ENCODE peak calls at places on chromosomes 12 and 14, in six cellular contexts. X, F, O, B, P and Y are unnamed samples.

GRCh38 chr12:4112734-4113396 is 160.7 kb upstream of the CCND2 start:
- DNase-seq in X (peak; percentile 65), F (no peak), O (no peak), B (no peak), P (no peak), Y (no peak)

GRCh38 chr12:100356646-100357223 is at the start of gene SLC17A8:
- DNase-seq in X (no peak), F (no peak), O (no peak), B (no peak), P (no peak), Y (no peak)

GRCh38 chr14:81350344-81351096 is 49.6 kb downstream of the STON2 start:
- DNase-seq in X (no peak), F (no peak), O (no peak), B (no peak), P (no peak), Y (no peak)

GRCh38 chr12:107557589-107558100 is 128.0 kb upstream of the PWP1 start:
- DNase-seq in X (no peak), F (no peak), O (no peak), B (no peak), P (no peak), Y (no peak)

GRCh38 chr14:90049390-90049789 is 12.4 kb upstream of the KCNK13 start:
- DNase-seq in X (no peak), F (no peak), O (no peak), B (no peak), P (no peak), Y (no peak)

GRCh38 chr12:39402922-39403321 is 40.0 kb downstream of the KIF21A start:
- DNase-seq in X (no peak), F (no peak), O (peak; percentile 7), B (no peak), P (no peak), Y (no peak)

GRCh38 chr14:101078105-101078891 is 174.8 kb upstream of the RTL1 start:
- DNase-seq in X (no peak), F (no peak), O (no peak), B (no peak), P (no peak), Y (no peak)

GRCh38 chr14:99718031-99718810 is 34.1 kb downstream of the CYP46A1 start:
- DNase-seq in X (no peak), F (no peak), O (peak; percentile 18), B (no peak), P (no peak), Y (no peak)

GRCh38 chr12:95303476-95303875 is 85.9 kb downstream of the VEZT start:
- DNase-seq in X (no peak), F (peak; percentile 8), O (no peak), B (no peak), P (no peak), Y (no peak)

GRCh38 chr14:90649096-90649495 is 167.1 kb downstream of the TTC7B start:
- DNase-seq in X (no peak), F (peak; percentile 50), O (no peak), B (no peak), P (no peak), Y (no peak)

GRCh38 chr14:61568572-61569011 is 126.7 kb upstream of the HIF1A start:
- DNase-seq in X (no peak), F (no peak), O (peak; percentile 53), B (no peak), P (peak; percentile 71), Y (peak; percentile 65)

GRCh38 chr12:13536219-13536910 is 339.8 kb downstream of the EMP1 start:
- DNase-seq in X (no peak), F (no peak), O (peak; percentile 36), B (no peak), P (no peak), Y (no peak)

GRCh38 chr14:71739273-71739990 is 192.8 kb upstream of the RGS6 start:
- DNase-seq in X (no peak), F (no peak), O (no peak), B (no peak), P (no peak), Y (peak; percentile 20)

GRCh38 chr14:65972346-65972745 is 513.8 kb upstream of the CCDC196 start:
- DNase-seq in X (peak; percentile 6), F (peak; percentile 35), O (no peak), B (no peak), P (no peak), Y (no peak)

GRCh38 chr14:33985242-33985641 is 34.4 kb upstream of the EGLN3 start:
- DNase-seq in X (no peak), F (no peak), O (no peak), B (no peak), P (no peak), Y (no peak)

GRCh38 chr14:35403085-35403396 is 1.5 kb downstream of the NFKBIA start:
- DNase-seq in X (no peak), F (no peak), O (no peak), B (no peak), P (peak; percentile 71), Y (no peak)

GRCh38 chr12:27970981-27971489 is 1.5 kb downstream of the PTHLH start:
- DNase-seq in X (no peak), F (no peak), O (no peak), B (no peak), P (peak; percentile 30), Y (no peak)
- H3K4me3 ChIP-seq in X (peak overlapping the region; percentile 61), F (peak overlapping the region; percentile 68), O (no peak overlapping the region), B (no peak overlapping the region), P (peak overlapping the region; percentile 66), Y (no peak overlapping the region)

DNA sequence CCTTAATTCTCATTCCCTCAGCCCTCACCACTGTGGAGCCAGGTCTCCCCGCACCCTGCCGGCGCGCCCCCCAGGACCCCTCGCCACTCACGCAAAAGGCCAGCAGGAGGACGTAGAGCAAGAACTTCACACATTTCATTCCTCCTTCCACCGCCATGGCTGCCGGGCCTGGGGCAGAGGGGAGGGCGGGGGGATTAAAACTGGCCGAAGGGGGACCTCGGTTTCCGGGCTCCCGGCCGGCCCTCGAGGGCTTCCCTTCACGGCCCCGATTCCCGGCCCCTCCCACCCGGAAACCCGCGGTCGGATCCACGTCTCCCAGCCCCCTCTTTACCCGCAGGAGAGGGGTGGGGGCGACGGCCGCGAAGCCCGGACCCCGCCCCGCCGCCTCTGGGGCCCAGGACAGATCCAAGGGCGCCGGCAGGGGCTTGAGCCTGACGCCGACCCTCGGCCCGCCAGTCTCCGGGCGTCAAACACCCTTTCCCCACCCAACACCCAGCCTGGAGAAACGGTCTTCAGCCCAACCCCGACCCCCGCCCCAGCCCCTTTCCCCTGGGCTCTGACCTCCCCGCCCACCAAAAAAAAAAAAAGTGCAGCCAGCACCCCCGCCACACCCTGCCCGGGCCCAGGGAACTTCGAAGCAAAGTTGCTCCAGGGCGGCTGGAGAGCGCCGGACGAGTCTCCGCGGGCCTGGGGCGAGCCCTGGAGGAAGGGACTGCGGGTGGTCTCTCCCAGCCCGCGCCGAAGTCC is 451 bp downstream of the CD63 start:
- DNase-seq in X (no peak), F (peak; percentile 62), O (no peak), B (no peak), P (peak; percentile 94), Y (no peak)
- H3K4me3 ChIP-seq in X (peak overlapping the region; percentile 90), F (peak overlapping the region; percentile 95), O (peak overlapping the region; percentile 75), B (peak overlapping the region; percentile 84), P (peak overlapping the region; percentile 97), Y (peak overlapping the region; percentile 86)

GRCh38 chr14:74591899-74592298 is 20.1 kb downstream of the LTBP2 start:
- DNase-seq in X (no peak), F (peak; percentile 65), O (no peak), B (no peak), P (no peak), Y (no peak)

GRCh38 chr14:74593241-74593985 is 18.6 kb downstream of the LTBP2 start:
- DNase-seq in X (no peak), F (peak; percentile 65), O (no peak), B (no peak), P (no peak), Y (no peak)

GRCh38 chr14:74592476-74593191 is 19.4 kb downstream of the LTBP2 start:
- DNase-seq in X (no peak), F (no peak), O (no peak), B (no peak), P (no peak), Y (no peak)

GRCh38 chr14:74589291-74589879 is 22.7 kb downstream of the LTBP2 start:
- DNase-seq in X (no peak), F (no peak), O (no peak), B (no peak), P (no peak), Y (no peak)

DNA sequence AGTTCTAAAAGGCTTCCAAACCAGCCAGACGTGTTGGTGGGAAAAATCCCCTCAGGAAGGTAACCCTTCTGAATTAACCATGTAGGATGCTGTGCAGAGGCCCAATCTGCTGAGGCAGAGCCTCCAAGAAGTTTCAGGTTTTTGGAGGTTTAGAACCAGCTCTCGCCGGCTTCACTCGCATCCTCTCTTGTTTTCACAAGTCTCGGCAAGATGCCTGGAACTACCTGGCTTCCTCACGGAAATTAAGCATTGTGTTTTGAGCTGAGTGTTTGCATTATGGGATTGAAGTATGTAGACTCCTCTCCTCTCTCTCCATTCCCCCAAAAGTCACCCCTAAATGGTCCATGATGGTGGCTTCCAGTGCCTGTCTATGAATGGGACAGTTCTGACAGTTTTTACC is 20.6 kb downstream of the LTBP2 start:
- DNase-seq in X (no peak), F (no peak), O (no peak), B (no peak), P (no peak), Y (no peak)
- H3K4me3 ChIP-seq in X (no peak overlapping the region), F (no peak overlapping the region), O (no peak overlapping the region), B (no peak overlapping the region), P (no peak overlapping the region), Y (no peak overlapping the region)

GRCh38 chr12:32755051-32755653 is 545 bp downstream of the YARS2 start:
- DNase-seq in X (peak; percentile 41), F (peak; percentile 80), O (peak; percentile 54), B (peak; percentile 51), P (peak; percentile 85), Y (peak; percentile 49)

GRCh38 chr12:32755654-32756475 is at the start of gene YARS2:
- DNase-seq in X (peak; percentile 95), F (peak; percentile 99), O (peak; percentile 98), B (peak; percentile 81), P (peak; percentile 96), Y (peak; percentile 98)

GRCh38 chr12:32756476-32757158 is 920 bp upstream of the YARS2 start:
- DNase-seq in X (no peak), F (no peak), O (no peak), B (no peak), P (no peak), Y (no peak)

GRCh38 chr12:32754101-32754500 is 1.6 kb downstream of the YARS2 start:
- DNase-seq in X (no peak), F (no peak), O (no peak), B (no peak), P (no peak), Y (no peak)

DNA sequence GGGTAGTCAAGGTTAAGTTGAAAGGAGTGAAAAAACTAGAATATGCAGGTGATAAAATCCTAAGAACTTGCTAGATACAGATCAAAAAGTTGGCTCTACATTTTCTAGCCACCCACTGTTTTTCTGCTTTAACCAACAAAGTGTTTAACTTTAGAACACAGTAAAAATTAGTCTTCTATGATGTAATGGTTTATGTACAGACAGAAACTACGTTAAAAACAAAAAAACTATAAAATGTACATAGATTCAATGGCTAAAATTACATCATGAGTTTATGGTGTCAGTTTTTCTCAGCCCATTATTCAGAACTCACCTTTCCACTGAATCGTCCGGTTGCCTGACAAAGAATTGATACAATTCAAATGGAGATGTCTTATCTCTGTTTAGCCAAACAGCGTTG is 2.1 kb downstream of the YARS2 start:
- DNase-seq in X (no peak), F (no peak), O (no peak), B (no peak), P (no peak), Y (no peak)
- H3K4me3 ChIP-seq in X (peak overlapping the region; percentile 100), F (peak overlapping the region; percentile 96), O (peak overlapping the region; percentile 96), B (no peak overlapping the region), P (no peak overlapping the region), Y (no peak overlapping the region)

GRCh38 chr12:14776236-14776959 is 26.9 kb downstream of the WBP11 start:
- DNase-seq in X (no peak), F (peak; percentile 9), O (no peak), B (no peak), P (no peak), Y (no peak)
- H3K4me3 ChIP-seq in X (peak overlapping the region; percentile 84), F (peak overlapping the region; percentile 94), O (no peak overlapping the region), B (no peak overlapping the region), P (peak overlapping the region; percentile 57), Y (no peak overlapping the region)